ENCODE peak calls at places on chromosomes 3 and 15, in six cellular contexts. H, B, Q, D, J and A are unnamed samples.

GRCh38 chr15:86296762-86297161 is 217.1 kb downstream of the AGBL1 start:
- DNase-seq in B (no peak), Q (no peak), H (no peak), J (no peak), D (no peak), A (no peak)

GRCh38 chr3:6438031-6438430 is 422.9 kb upstream of the GRM7 start:
- DNase-seq in B (no peak), H (no peak), Q (no peak), D (no peak), J (no peak), A (no peak)

GRCh38 chr15:26639976-26640375 is 132.9 kb downstream of the GABRB3 start:
- DNase-seq in Q (no peak), D (no peak), B (no peak), H (no peak), J (no peak), A (no peak)

GRCh38 chr3:66083961-66084270 is 45.2 kb upstream of the MAGI1 start:
- DNase-seq in H (no peak), Q (no peak), B (no peak), D (no peak), J (no peak), A (no peak)

GRCh38 chr3:56915969-56916586 is 114.3 kb upstream of the ARHGEF3 start:
- DNase-seq in B (peak; percentile 28), Q (peak; percentile 76), D (no peak), J (no peak), H (peak; percentile 67), A (no peak)

GRCh38 chr3:113070226-113071220 is 79.7 kb downstream of the GTPBP8 start:
- DNase-seq in J (peak; percentile 38), H (no peak), D (no peak), Q (no peak), B (no peak), A (no peak)

GRCh38 chr3:114558271-114558670 is 264.4 kb downstream of the TIGIT start:
- DNase-seq in H (no peak), Q (no peak), B (no peak), J (peak; percentile 26), D (no peak), A (no peak)

GRCh38 chr3:195770081-195770840 is 41.5 kb downstream of the MUC4 start:
- DNase-seq in B (no peak), Q (peak; percentile 38), J (no peak), H (no peak), D (no peak), A (no peak)

GRCh38 chr15:38746211-38746610 is 181.6 kb upstream of the RASGRP1 start:
- DNase-seq in Q (no peak), B (no peak), J (no peak), H (no peak), D (no peak), A (no peak)

GRCh38 chr3:151201046-151201730 is 1.8 kb downstream of the GPR171 start:
- DNase-seq in D (no peak), B (no peak), J (no peak), H (no peak), Q (no peak), A (no peak)

GRCh38 chr3:15499536-15499935 is 22.0 kb downstream of the COLQ start:
- DNase-seq in D (no peak), J (no peak), B (no peak), H (no peak), Q (no peak), A (no peak)

GRCh38 chr3:80190051-80190450 is 422.3 kb upstream of the ROBO1 start:
- DNase-seq in Q (no peak), H (no peak), J (peak; percentile 94), B (no peak), D (no peak), A (no peak)

GRCh38 chr3:160016972-160017371 is 28.3 kb downstream of the IL12A start:
- DNase-seq in B (no peak), Q (no peak), J (peak; percentile 31), D (no peak), H (no peak), A (no peak)

GRCh38 chr15:69893863-69894262 is 203.9 kb downstream of the TLE3 start:
- DNase-seq in D (peak; percentile 15), J (peak; percentile 80), B (peak; percentile 14), Q (no peak), H (no peak), A (peak; percentile 84)

GRCh38 chr3:128923607-128924385 is 44.4 kb downstream of the ACAD9 start:
- DNase-seq in D (no peak), B (no peak), H (no peak), Q (no peak), J (no peak), A (no peak)
- TF ChIP-seq CTCF in D (no peak), B (no peak), H (no peak), Q (no peak), J (no peak), A (no peak)

DNA sequence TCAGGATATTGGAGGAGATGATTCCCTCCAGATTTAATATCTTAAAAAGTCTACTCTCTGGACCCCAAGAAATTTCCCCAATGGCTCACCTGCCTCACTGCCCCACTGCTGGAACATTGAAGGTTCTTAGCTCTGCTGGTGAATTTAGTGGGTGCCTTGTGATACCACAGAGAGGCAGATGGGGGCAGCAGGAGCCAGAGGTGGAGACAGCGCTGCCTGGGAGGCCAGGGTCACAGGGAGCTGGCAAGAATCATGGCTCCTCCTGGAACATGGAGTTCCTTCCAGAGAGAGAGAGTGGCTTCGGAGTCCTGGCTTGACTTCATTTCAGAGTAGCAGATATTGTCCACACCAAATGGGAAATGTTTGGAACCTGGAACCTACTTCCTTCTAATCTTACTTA is 263.5 kb upstream of the CFAP20DC start:
- DNase-seq in Q (no peak), B (peak; percentile 48), H (peak; percentile 63), J (peak; percentile 34), D (peak; percentile 71), A (peak; percentile 81)
- TF ChIP-seq CTCF in Q (peak; percentile 49), B (peak; percentile 28), H (peak; percentile 62), J (peak; percentile 42), D (peak; percentile 25), A (peak; percentile 53)

DNA sequence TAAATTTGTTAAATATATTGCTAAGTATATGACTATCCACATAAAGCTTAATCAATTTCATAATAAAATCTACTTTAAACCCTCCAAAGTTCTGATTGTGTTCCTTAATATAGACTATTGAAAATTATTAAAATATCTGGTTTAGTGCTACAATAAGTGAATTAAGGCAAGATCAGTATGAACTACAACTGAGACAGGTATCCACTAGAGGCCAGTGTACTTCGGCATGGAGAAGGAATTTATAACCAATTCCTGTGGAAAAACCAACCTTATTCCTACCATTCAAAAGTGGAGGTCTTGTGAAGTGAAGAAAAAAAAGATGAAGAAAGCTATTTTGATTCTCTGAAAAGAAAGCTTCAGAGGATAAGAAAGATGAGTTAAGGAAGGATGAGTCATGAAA is 237.7 kb downstream of the SUCLG2 start:
- DNase-seq in D (no peak), Q (no peak), H (no peak), B (no peak), J (no peak), A (no peak)
- TF ChIP-seq CTCF in D (no peak), Q (no peak), H (no peak), B (no peak), J (peak; percentile 34), A (no peak)

GRCh38 chr3:43855674-43856299 is 165.0 kb downstream of the ABHD5 start:
- DNase-seq in J (peak; percentile 74), D (peak; percentile 63), H (peak; percentile 71), B (peak; percentile 82), Q (no peak), A (peak; percentile 75)
- TF ChIP-seq CTCF in J (peak; percentile 93), D (peak; percentile 41), H (peak; percentile 94), B (peak; percentile 50), Q (peak; percentile 48), A (peak; percentile 70)

GRCh38 chr15:43775411-43775965 is 1.3 kb downstream of the ELL3 start:
- DNase-seq in J (peak; percentile 44), H (peak; percentile 51), Q (no peak), D (peak; percentile 43), B (peak; percentile 92), A (no peak)
- TF ChIP-seq CTCF in J (peak; percentile 34), H (peak; percentile 16), Q (no peak), D (peak; percentile 14), B (no peak), A (no peak)

GRCh38 chr3:41115069-41115468 is 84.2 kb upstream of the CTNNB1 start:
- DNase-seq in B (no peak), H (no peak), Q (no peak), J (no peak), D (no peak), A (no peak)
- TF ChIP-seq CTCF in B (no peak), H (no peak), Q (no peak), J (no peak), D (no peak), A (no peak)

DNA sequence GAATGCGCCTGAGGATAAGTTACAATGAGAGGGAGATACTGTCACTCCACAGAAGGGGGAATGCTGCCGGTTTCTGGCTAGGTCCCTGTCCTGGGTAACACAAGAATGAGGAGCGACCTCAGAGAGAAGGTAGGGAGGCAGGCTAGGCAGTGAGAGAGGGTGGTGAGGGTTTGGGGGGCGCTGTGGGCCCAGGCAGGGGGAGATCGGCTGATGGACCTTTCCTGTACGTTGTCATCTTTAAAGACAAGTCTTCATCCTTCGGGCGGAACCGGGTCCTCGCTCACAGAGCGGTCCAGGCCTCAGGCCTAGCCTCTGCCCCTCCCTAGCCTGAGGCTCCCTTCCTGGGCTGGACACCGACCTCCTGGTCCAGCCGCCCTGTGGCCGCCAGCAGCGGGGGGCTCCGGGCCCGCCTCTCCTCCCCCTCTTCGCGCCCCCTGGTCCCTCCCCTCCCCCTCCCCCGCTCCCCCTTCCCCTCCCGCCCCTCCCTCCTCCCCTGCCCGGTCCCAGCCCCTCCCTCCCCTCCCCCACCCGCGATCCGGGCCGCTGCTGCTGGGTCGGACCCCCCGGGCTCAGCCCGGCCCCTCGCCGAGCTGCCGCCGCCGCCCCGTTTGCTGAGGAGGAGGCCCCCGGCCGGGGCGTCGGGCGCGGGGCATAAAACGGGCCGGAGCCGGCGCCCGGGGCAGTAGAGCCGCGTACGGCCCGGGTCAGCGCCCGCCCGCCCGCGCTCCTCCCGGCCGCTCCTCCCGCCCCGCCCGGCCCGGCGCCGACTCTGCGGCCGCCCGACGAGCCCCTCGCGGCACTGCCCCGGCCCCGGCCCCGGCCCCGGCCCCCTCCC is at the start of gene CHRD:
- DNase-seq in Q (peak; percentile 87), H (peak; percentile 37), D (no peak), B (no peak), J (no peak), A (peak; percentile 57)
- TF ChIP-seq CTCF in Q (no peak), H (no peak), D (no peak), B (no peak), J (no peak), A (no peak)

GRCh38 chr3:13868844-13869724 is 10.8 kb downstream of the WNT7A start:
- DNase-seq in J (no peak), Q (no peak), H (no peak), D (no peak), B (no peak), A (no peak)
- TF ChIP-seq CTCF in J (no peak), Q (no peak), H (no peak), D (no peak), B (no peak), A (no peak)